ENCODE peak calls at places on chromosomes 11 and 22, in seven cellular contexts. One of them, this sample, is unnamed.
A peak's percentile ranks its signal among the peaks of the same experiment; 100 is the strongest.

GRCh38 chr11:120854988-120855387 is 168.9 kb upstream of the TBCEL start:
- DNase-seq in CD8-positive, alpha-beta T cell: no peak
- DNase-seq in A673: no peak
- DNase-seq in left ventricle myocardium inferior: no peak
- DNase-seq in heart right ventricle: no peak
- DNase-seq in GM23338: no peak
- DNase-seq in transverse colon: no peak
- DNase-seq in this sample: no peak

GRCh38 chr22:22167791-22168189 is 76.8 kb upstream of the VPREB1 start:
- DNase-seq in heart right ventricle: no peak
- DNase-seq in GM23338: no peak
- DNase-seq in left ventricle myocardium inferior: no peak
- DNase-seq in CD8-positive, alpha-beta T cell: no peak
- DNase-seq in A673: no peak
- DNase-seq in transverse colon: peak; percentile 56
- DNase-seq in this sample: no peak

GRCh38 chr11:94525933-94526332 is 13.7 kb downstream of the C11orf97 start:
- DNase-seq in CD8-positive, alpha-beta T cell: no peak
- DNase-seq in GM23338: peak; percentile 14
- DNase-seq in left ventricle myocardium inferior: peak; percentile 66
- DNase-seq in A673: peak; percentile 82
- DNase-seq in heart right ventricle: peak; percentile 57
- DNase-seq in transverse colon: peak; percentile 84
- DNase-seq in this sample: no peak

GRCh38 chr11:22828373-22828772 is 1.2 kb downstream of the SVIP start:
- DNase-seq in transverse colon: no peak
- DNase-seq in A673: no peak
- DNase-seq in left ventricle myocardium inferior: no peak
- DNase-seq in heart right ventricle: no peak
- DNase-seq in CD8-positive, alpha-beta T cell: no peak
- DNase-seq in GM23338: no peak
- DNase-seq in this sample: no peak

GRCh38 chr22:44380716-44381500 is 68.2 kb upstream of the SHISAL1 start:
- DNase-seq in GM23338: no peak
- DNase-seq in heart right ventricle: no peak
- DNase-seq in left ventricle myocardium inferior: no peak
- DNase-seq in A673: no peak
- DNase-seq in transverse colon: no peak
- DNase-seq in CD8-positive, alpha-beta T cell: no peak
- DNase-seq in this sample: no peak

GRCh38 chr11:132838621-132839020 is 693.7 kb downstream of the OPCML start:
- DNase-seq in GM23338: no peak
- DNase-seq in CD8-positive, alpha-beta T cell: no peak
- DNase-seq in transverse colon: no peak
- DNase-seq in left ventricle myocardium inferior: no peak
- DNase-seq in A673: peak; percentile 76
- DNase-seq in heart right ventricle: no peak
- DNase-seq in this sample: no peak

GRCh38 chr11:100574894-100575769 is 112.0 kb upstream of the ARHGAP42 start:
- DNase-seq in left ventricle myocardium inferior: no peak
- DNase-seq in A673: peak; percentile 79
- DNase-seq in CD8-positive, alpha-beta T cell: no peak
- DNase-seq in transverse colon: no peak
- DNase-seq in GM23338: peak; percentile 57
- DNase-seq in heart right ventricle: no peak
- DNase-seq in this sample: no peak

GRCh38 chr11:45100338-45100737 is 46.1 kb upstream of the PRDM11 start:
- DNase-seq in left ventricle myocardium inferior: no peak
- DNase-seq in GM23338: peak; percentile 83
- DNase-seq in heart right ventricle: no peak
- DNase-seq in A673: peak; percentile 74
- DNase-seq in CD8-positive, alpha-beta T cell: no peak
- DNase-seq in transverse colon: no peak
- DNase-seq in this sample: no peak

GRCh38 chr22:23240639-23241389 is 60.5 kb downstream of the BCR start:
- DNase-seq in heart right ventricle: no peak
- DNase-seq in A673: peak; percentile 33
- DNase-seq in transverse colon: no peak
- DNase-seq in left ventricle myocardium inferior: no peak
- DNase-seq in GM23338: peak; percentile 76
- DNase-seq in CD8-positive, alpha-beta T cell: peak; percentile 18
- DNase-seq in this sample: peak; percentile 48

GRCh38 chr11:106161775-106162174 is 84.3 kb downstream of the AASDHPPT start:
- DNase-seq in CD8-positive, alpha-beta T cell: no peak
- DNase-seq in left ventricle myocardium inferior: no peak
- DNase-seq in transverse colon: no peak
- DNase-seq in GM23338: no peak
- DNase-seq in heart right ventricle: no peak
- DNase-seq in A673: no peak
- DNase-seq in this sample: no peak

GRCh38 chr11:20162824-20163777 is 2.8 kb upstream of the DBX1 start:
- DNase-seq in transverse colon: no peak
- DNase-seq in GM23338: peak; percentile 77
- DNase-seq in left ventricle myocardium inferior: no peak
- DNase-seq in heart right ventricle: no peak
- DNase-seq in CD8-positive, alpha-beta T cell: no peak
- DNase-seq in A673: no peak
- DNase-seq in this sample: peak; percentile 39

GRCh38 chr11:20163778-20164133 is 3.5 kb upstream of the DBX1 start:
- DNase-seq in A673: no peak
- DNase-seq in CD8-positive, alpha-beta T cell: no peak
- DNase-seq in left ventricle myocardium inferior: no peak
- DNase-seq in GM23338: peak; percentile 70
- DNase-seq in heart right ventricle: no peak
- DNase-seq in transverse colon: no peak
- DNase-seq in this sample: no peak

GRCh38 chr11:20161923-20162322 is 1.6 kb upstream of the DBX1 start:
- DNase-seq in transverse colon: no peak
- DNase-seq in GM23338: peak; percentile 37
- DNase-seq in left ventricle myocardium inferior: no peak
- DNase-seq in CD8-positive, alpha-beta T cell: no peak
- DNase-seq in A673: no peak
- DNase-seq in heart right ventricle: no peak
- DNase-seq in this sample: no peak

GRCh38 chr11:20161230-20161918 is 1.1 kb upstream of the DBX1 start:
- DNase-seq in A673: no peak
- DNase-seq in transverse colon: no peak
- DNase-seq in heart right ventricle: no peak
- DNase-seq in left ventricle myocardium inferior: no peak
- DNase-seq in GM23338: peak; percentile 89
- DNase-seq in CD8-positive, alpha-beta T cell: no peak
- DNase-seq in this sample: peak; percentile 42

GRCh38 chr11:20162340-20162739 is 2.1 kb upstream of the DBX1 start:
- DNase-seq in transverse colon: no peak
- DNase-seq in heart right ventricle: no peak
- DNase-seq in CD8-positive, alpha-beta T cell: no peak
- DNase-seq in A673: no peak
- DNase-seq in left ventricle myocardium inferior: no peak
- DNase-seq in GM23338: peak; percentile 48
- DNase-seq in this sample: no peak
- H3K4me3 ChIP-seq in transverse colon: no peak overlapping the region
- H3K4me3 ChIP-seq in heart right ventricle: no peak overlapping the region
- H3K4me3 ChIP-seq in CD8-positive, alpha-beta T cell: no peak overlapping the region
- H3K4me3 ChIP-seq in A673: no peak overlapping the region
- H3K4me3 ChIP-seq in left ventricle myocardium inferior: no peak overlapping the region
- H3K4me3 ChIP-seq in GM23338: peak overlapping the region; percentile 52
- H3K4me3 ChIP-seq in this sample: peak overlapping the region; percentile 48

GRCh38 chr11:88410056-88410455 is 72.5 kb upstream of the CTSC start:
- DNase-seq in left ventricle myocardium inferior: no peak
- DNase-seq in transverse colon: no peak
- DNase-seq in CD8-positive, alpha-beta T cell: no peak
- DNase-seq in A673: no peak
- DNase-seq in heart right ventricle: no peak
- DNase-seq in GM23338: no peak
- DNase-seq in this sample: no peak

GRCh38 chr11:88414385-88414861 is 76.9 kb upstream of the CTSC start:
- DNase-seq in heart right ventricle: no peak
- DNase-seq in CD8-positive, alpha-beta T cell: no peak
- DNase-seq in transverse colon: peak; percentile 20
- DNase-seq in left ventricle myocardium inferior: no peak
- DNase-seq in A673: peak; percentile 85
- DNase-seq in GM23338: no peak
- DNase-seq in this sample: no peak

GRCh38 chr11:88410636-88411035 is 73.1 kb upstream of the CTSC start:
- DNase-seq in GM23338: no peak
- DNase-seq in CD8-positive, alpha-beta T cell: no peak
- DNase-seq in transverse colon: no peak
- DNase-seq in left ventricle myocardium inferior: no peak
- DNase-seq in heart right ventricle: no peak
- DNase-seq in A673: no peak
- DNase-seq in this sample: no peak

GRCh38 chr11:88414981-88415391 is 77.5 kb upstream of the CTSC start:
- DNase-seq in CD8-positive, alpha-beta T cell: no peak
- DNase-seq in heart right ventricle: no peak
- DNase-seq in left ventricle myocardium inferior: no peak
- DNase-seq in A673: no peak
- DNase-seq in GM23338: no peak
- DNase-seq in transverse colon: no peak
- DNase-seq in this sample: no peak

GRCh38 chr11:88411265-88411664 is 73.7 kb upstream of the CTSC start:
- DNase-seq in left ventricle myocardium inferior: no peak
- DNase-seq in A673: peak; percentile 39
- DNase-seq in GM23338: no peak
- DNase-seq in transverse colon: no peak
- DNase-seq in heart right ventricle: no peak
- DNase-seq in CD8-positive, alpha-beta T cell: no peak
- DNase-seq in this sample: no peak
- H3K27ac ChIP-seq in left ventricle myocardium inferior: no peak overlapping the region
- H3K27ac ChIP-seq in A673: no peak overlapping the region
- H3K27ac ChIP-seq in GM23338: no peak overlapping the region
- H3K27ac ChIP-seq in transverse colon: no peak overlapping the region
- H3K27ac ChIP-seq in heart right ventricle: no peak overlapping the region
- H3K27ac ChIP-seq in CD8-positive, alpha-beta T cell: no peak overlapping the region
- H3K27ac ChIP-seq in this sample: no peak overlapping the region

DNA sequence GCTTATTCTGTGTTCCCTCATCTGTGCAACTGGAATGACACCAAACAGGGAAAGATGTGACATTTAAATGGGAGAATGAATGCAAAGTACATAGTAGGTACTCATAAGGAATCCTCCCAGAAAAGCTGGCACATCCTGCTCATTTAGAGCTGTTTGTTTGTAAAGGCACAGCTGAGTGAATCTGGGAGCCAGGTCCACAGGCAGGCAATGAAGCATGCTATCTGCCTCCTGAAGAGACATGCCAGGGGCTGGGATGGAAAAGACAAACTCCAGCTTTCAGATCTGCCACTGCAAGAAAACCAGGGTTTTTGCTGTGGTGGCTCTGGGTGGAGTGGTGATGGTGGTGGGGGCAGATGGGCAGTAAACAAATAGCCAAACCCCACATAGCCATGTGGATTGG is 150.1 kb downstream of the TENM4 start:
- DNase-seq in A673: no peak
- DNase-seq in GM23338: no peak
- DNase-seq in heart right ventricle: no peak
- DNase-seq in transverse colon: no peak
- DNase-seq in CD8-positive, alpha-beta T cell: no peak
- DNase-seq in left ventricle myocardium inferior: no peak
- DNase-seq in this sample: no peak
- TF ChIP-seq CTCF in A673: no peak
- TF ChIP-seq CTCF in GM23338: no peak
- TF ChIP-seq CTCF in heart right ventricle: no peak
- TF ChIP-seq CTCF in transverse colon: no peak
- TF ChIP-seq CTCF in CD8-positive, alpha-beta T cell: no peak
- TF ChIP-seq CTCF in left ventricle myocardium inferior: no peak
- TF ChIP-seq CTCF in this sample: no peak

GRCh38 chr22:42301072-42301741 is 30.8 kb upstream of the TCF20 start:
- DNase-seq in heart right ventricle: no peak
- DNase-seq in left ventricle myocardium inferior: no peak
- DNase-seq in A673: no peak
- DNase-seq in transverse colon: no peak
- DNase-seq in GM23338: no peak
- DNase-seq in CD8-positive, alpha-beta T cell: no peak
- DNase-seq in this sample: no peak
- H3K4me3 ChIP-seq in heart right ventricle: no peak overlapping the region
- H3K4me3 ChIP-seq in left ventricle myocardium inferior: no peak overlapping the region
- H3K4me3 ChIP-seq in A673: no peak overlapping the region
- H3K4me3 ChIP-seq in transverse colon: no peak overlapping the region
- H3K4me3 ChIP-seq in GM23338: peak overlapping the region; percentile 53
- H3K4me3 ChIP-seq in CD8-positive, alpha-beta T cell: peak overlapping the region; percentile 31
- H3K4me3 ChIP-seq in this sample: no peak overlapping the region

GRCh38 chr22:46075764-46076531 is 74.4 kb upstream of the PPARA start:
- DNase-seq in A673: peak; percentile 47
- DNase-seq in CD8-positive, alpha-beta T cell: no peak
- DNase-seq in GM23338: no peak
- DNase-seq in heart right ventricle: peak; percentile 21
- DNase-seq in left ventricle myocardium inferior: peak; percentile 13
- DNase-seq in transverse colon: peak; percentile 8
- DNase-seq in this sample: no peak
- H3K27ac ChIP-seq in A673: peak overlapping the region; percentile 97
- H3K27ac ChIP-seq in CD8-positive, alpha-beta T cell: no peak overlapping the region
- H3K27ac ChIP-seq in GM23338: peak overlapping the region; percentile 39
- H3K27ac ChIP-seq in heart right ventricle: peak overlapping the region; percentile 100
- H3K27ac ChIP-seq in left ventricle myocardium inferior: peak overlapping the region; percentile 100
- H3K27ac ChIP-seq in transverse colon: peak overlapping the region; percentile 99
- H3K27ac ChIP-seq in this sample: no peak overlapping the region

GRCh38 chr11:119134389-119134978 is 13.1 kb downstream of the HINFP start:
- DNase-seq in CD8-positive, alpha-beta T cell: no peak
- DNase-seq in transverse colon: no peak
- DNase-seq in A673: peak; percentile 31
- DNase-seq in GM23338: peak; percentile 71
- DNase-seq in heart right ventricle: no peak
- DNase-seq in left ventricle myocardium inferior: no peak
- DNase-seq in this sample: no peak
- TF ChIP-seq CTCF in CD8-positive, alpha-beta T cell: peak; percentile 42
- TF ChIP-seq CTCF in transverse colon: peak; percentile 38
- TF ChIP-seq CTCF in A673: peak; percentile 72
- TF ChIP-seq CTCF in GM23338: peak; percentile 68
- TF ChIP-seq CTCF in heart right ventricle: no peak
- TF ChIP-seq CTCF in left ventricle myocardium inferior: peak; percentile 49
- TF ChIP-seq CTCF in this sample: peak; percentile 74

DNA sequence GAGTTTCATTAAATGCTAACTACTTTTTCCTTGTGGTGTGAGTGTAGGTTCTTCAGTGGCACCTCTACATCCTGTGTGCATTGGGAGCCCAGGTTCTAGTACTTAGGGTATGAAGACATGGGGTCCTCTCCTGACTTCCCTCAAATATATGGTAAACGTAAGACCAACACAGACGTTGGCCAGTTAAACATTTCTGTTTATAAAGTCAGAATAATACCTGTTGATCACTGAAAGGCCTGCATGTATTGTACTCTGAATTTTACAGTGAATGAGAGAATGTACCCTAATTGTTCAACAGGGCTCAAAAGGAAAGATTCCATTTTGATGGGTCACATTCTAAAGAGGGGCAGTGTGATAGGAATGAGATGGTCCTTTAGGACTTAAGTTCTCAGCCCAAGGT is 3.2 kb downstream of the RPL27A start:
- DNase-seq in left ventricle myocardium inferior: no peak
- DNase-seq in heart right ventricle: no peak
- DNase-seq in transverse colon: no peak
- DNase-seq in A673: no peak
- DNase-seq in GM23338: no peak
- DNase-seq in CD8-positive, alpha-beta T cell: no peak
- DNase-seq in this sample: no peak
- H3K4me3 ChIP-seq in left ventricle myocardium inferior: no peak overlapping the region
- H3K4me3 ChIP-seq in heart right ventricle: no peak overlapping the region
- H3K4me3 ChIP-seq in transverse colon: no peak overlapping the region
- H3K4me3 ChIP-seq in A673: no peak overlapping the region
- H3K4me3 ChIP-seq in GM23338: no peak overlapping the region
- H3K4me3 ChIP-seq in CD8-positive, alpha-beta T cell: no peak overlapping the region
- H3K4me3 ChIP-seq in this sample: no peak overlapping the region

GRCh38 chr22:38017272-38017920 is 33.0 kb upstream of the SOX10 start:
- DNase-seq in heart right ventricle: peak; percentile 85
- DNase-seq in CD8-positive, alpha-beta T cell: no peak
- DNase-seq in A673: peak; percentile 37
- DNase-seq in GM23338: no peak
- DNase-seq in left ventricle myocardium inferior: peak; percentile 87
- DNase-seq in transverse colon: peak; percentile 75
- DNase-seq in this sample: no peak
- H3K27ac ChIP-seq in heart right ventricle: no peak overlapping the region
- H3K27ac ChIP-seq in CD8-positive, alpha-beta T cell: no peak overlapping the region
- H3K27ac ChIP-seq in A673: no peak overlapping the region
- H3K27ac ChIP-seq in GM23338: no peak overlapping the region
- H3K27ac ChIP-seq in left ventricle myocardium inferior: peak overlapping the region; percentile 71
- H3K27ac ChIP-seq in transverse colon: peak overlapping the region; percentile 41
- H3K27ac ChIP-seq in this sample: no peak overlapping the region

This sample was measured in WERI-Rb-1.